ENCODE peak calls at places on chromosomes 4 and X, in seven cellular contexts. U is GM20000, V is mesothelial cell of epicardium, E is SW480, A is NCI-H748 treated with DMSO at 0.1 percent for 48 hours, X is GM13976, P is omental fat pad. G is an unnamed sample.

GRCh38 chrX:118349188-118349587 is 3.3 kb downstream of the WDR44 start:
- DNase-seq in U (no peak), V (no peak), E (no peak), A (no peak), X (no peak), P (no peak), G (no peak)

GRCh38 chrX:17590892-17591740 is 146.2 kb upstream of the SCML1 start:
- DNase-seq in U (peak; percentile 12), V (peak; percentile 61), E (peak; percentile 76), A (peak; percentile 46), X (peak; percentile 20), P (no peak), G (peak; percentile 72)

GRCh38 chr4:79823148-79823763 is 249.8 kb downstream of the ANTXR2 start:
- DNase-seq in U (no peak), V (no peak), E (no peak), A (no peak), X (no peak), P (no peak), G (no peak)

GRCh38 chrX:53383376-53384087 is 38.9 kb downstream of the SMC1A start:
- DNase-seq in U (no peak), V (no peak), E (no peak), A (no peak), X (no peak), P (no peak), G (no peak)

GRCh38 chrX:110146521-110146920 is 143.6 kb downstream of the TMEM164 start:
- DNase-seq in U (peak; percentile 33), V (no peak), E (peak; percentile 14), A (peak; percentile 7), X (peak; percentile 40), P (no peak), G (peak; percentile 48)

GRCh38 chr4:65865489-65865888 is 195.2 kb upstream of the EPHA5 start:
- DNase-seq in U (no peak), V (no peak), E (peak; percentile 0), A (no peak), X (no peak), P (no peak), G (no peak)

GRCh38 chr4:48781968-48782367 is 1.9 kb upstream of the FRYL start:
- DNase-seq in U (no peak), V (no peak), E (peak; percentile 11), A (no peak), X (no peak), P (no peak), G (no peak)

GRCh38 chrX:50747471-50747900 is 66.5 kb downstream of the SHROOM4 start:
- DNase-seq in U (peak; percentile 6), V (no peak), E (peak; percentile 26), A (peak; percentile 1), X (peak; percentile 12), P (no peak), G (no peak)

GRCh38 chrX:154840856-154841255 is 6.4 kb upstream of the SMIM9 start:
- DNase-seq in U (peak; percentile 29), V (no peak), E (peak; percentile 62), A (peak; percentile 54), X (peak; percentile 45), P (no peak), G (peak; percentile 57)